ENCODE peak calls at places on chromosomes 11 and 22, in eight cellular contexts. P is lower lobe of right lung, B is amygdala, H is GF-D8, A is lower leg skin, K is HCT116, N is kidney tubule cell, W is iris pigment epithelial cell. M is an unnamed sample.

GRCh38 chr11:128361451-128362020 is 225.8 kb downstream of the ETS1 start:
- DNase-seq in P (no peak), B (no peak), H (no peak), A (no peak), K (no peak), N (peak), W (peak), M (no peak)

GRCh38 chr11:27471588-27472397 is 797 bp downstream of the LGR4 start:
- DNase-seq in P (peak), B (peak), H (peak), A (peak), K (no peak), N (peak), W (no peak), M (peak)

GRCh38 chr11:7999795-8000194 is 12.7 kb downstream of the EIF3F start:
- DNase-seq in P (no peak), B (no peak), H (no peak), A (no peak), K (no peak), N (no peak), W (no peak), M (no peak)

GRCh38 chr11:1337647-1338007 is 28.2 kb upstream of the TOLLIP start:
- DNase-seq in P (no peak), B (no peak), H (no peak), A (no peak), K (no peak), N (no peak), W (no peak), M (no peak)

GRCh38 chr11:12798609-12799011 is 124.4 kb downstream of the TEAD1 start:
- DNase-seq in P (no peak), B (no peak), H (no peak), A (no peak), K (no peak), N (no peak), W (no peak), M (no peak)

GRCh38 chr11:129997513-129997912 is 5.1 kb downstream of the PRDM10 start:
- DNase-seq in P (no peak), B (no peak), H (no peak), A (no peak), K (no peak), N (no peak), W (no peak), M (no peak)

GRCh38 chr22:46914916-46915894 is 152.8 kb downstream of the TBC1D22A start:
- DNase-seq in P (no peak), B (no peak), H (no peak), A (no peak), K (no peak), N (no peak), W (no peak), M (no peak)

GRCh38 chr11:28981331-28981865 is 873.2 kb downstream of the METTL15 start:
- DNase-seq in P (no peak), B (no peak), H (no peak), A (no peak), K (no peak), N (no peak), W (peak), M (no peak)

GRCh38 chr22:22720201-22720723 is 75.8 kb downstream of the GGTLC2 start:
- DNase-seq in P (no peak), B (no peak), H (peak), A (no peak), K (peak), N (peak), W (peak), M (peak)

GRCh38 chr11:66420671-66421476 is at the start of gene NPAS4:
- DNase-seq in P (no peak), B (peak), H (no peak), A (no peak), K (no peak), N (no peak), W (no peak), M (no peak)

GRCh38 chr11:21110378-21110777 is 441.0 kb downstream of the NELL1 start:
- DNase-seq in P (no peak), B (no peak), H (no peak), A (no peak), K (no peak), N (no peak), W (no peak), M (no peak)

GRCh38 chr22:42595434-42595833 is 19.2 kb downstream of the POLDIP3 start:
- DNase-seq in P (no peak), B (no peak), H (no peak), A (no peak), K (no peak), N (no peak), W (no peak), M (no peak)

GRCh38 chr11:2355000-2355644 is 22.0 kb upstream of the CD81 start:
- DNase-seq in P (no peak), B (no peak), H (no peak), A (no peak), K (no peak), N (no peak), W (peak), M (no peak)

GRCh38 chr22:40463727-40464126 is 93.3 kb downstream of the SGSM3 start:
- DNase-seq in P (no peak), B (no peak), H (no peak), A (no peak), K (no peak), N (peak), W (no peak), M (peak)

GRCh38 chr11:66157182-66157864 is 87.3 kb downstream of the PACS1 start:
- DNase-seq in P (no peak), B (no peak), H (no peak), A (no peak), K (no peak), N (peak), W (peak), M (no peak)

GRCh38 chr22:39353346-39353745 is 3.6 kb downstream of the SYNGR1 start:
- DNase-seq in P (no peak), B (no peak), H (no peak), A (no peak), K (no peak), N (no peak), W (peak), M (no peak)

GRCh38 chr11:125457814-125458343 is 38.2 kb downstream of the FEZ1 start:
- DNase-seq in P (no peak), B (peak), H (no peak), A (peak), K (no peak), N (peak), W (peak), M (no peak)

GRCh38 chr11:74002832-74003231 is 6.1 kb downstream of the UCP3 start:
- DNase-seq in P (no peak), B (no peak), H (no peak), A (no peak), K (no peak), N (no peak), W (no peak), M (no peak)

GRCh38 chr11:76147106-76147735 is 59.1 kb downstream of the WNT11 start:
- DNase-seq in P (no peak), B (no peak), H (no peak), A (no peak), K (no peak), N (no peak), W (no peak), M (no peak)

GRCh38 chr11:1204381-1205101 is 18.3 kb upstream of the MUC5B start:
- DNase-seq in P (peak), B (no peak), H (no peak), A (no peak), K (no peak), N (no peak), W (no peak), M (no peak)

GRCh38 chr11:132444891-132445290 is 1074.5 kb downstream of the NTM start:
- DNase-seq in P (no peak), B (peak), H (no peak), A (no peak), K (no peak), N (no peak), W (no peak), M (no peak)

GRCh38 chr11:10654211-10655150 is 39.1 kb downstream of the IRAG1 start:
- DNase-seq in P (no peak), B (no peak), H (peak), A (no peak), K (peak), N (peak), W (peak), M (no peak)

GRCh38 chr22:17547995-17548755 is 15.1 kb upstream of the SLC25A18 start:
- DNase-seq in P (no peak), B (no peak), H (no peak), A (no peak), K (no peak), N (no peak), W (no peak), M (no peak)

GRCh38 chr22:19879248-19879575 is 24.5 kb upstream of the GNB1L start:
- DNase-seq in P (peak), B (no peak), H (no peak), A (no peak), K (no peak), N (no peak), W (no peak), M (no peak)

GRCh38 chr22:47188337-47189055 is 426.0 kb downstream of the TBC1D22A start:
- DNase-seq in P (peak), B (no peak), H (no peak), A (no peak), K (no peak), N (peak), W (no peak), M (no peak)

GRCh38 chr11:33444835-33445594 is 187.8 kb downstream of the HIPK3 start:
- DNase-seq in P (no peak), B (no peak), H (no peak), A (no peak), K (no peak), N (no peak), W (peak), M (no peak)

GRCh38 chr11:64251986-64252837 is 882 bp downstream of the PLCB3 start:
- DNase-seq in P (peak), B (no peak), H (no peak), A (no peak), K (no peak), N (peak), W (peak), M (no peak)

GRCh38 chr11:115385211-115385610 is 119.0 kb downstream of the CADM1 start:
- DNase-seq in P (no peak), B (no peak), H (no peak), A (no peak), K (no peak), N (no peak), W (no peak), M (no peak)

M was measured in stimulated activated naive CD4-positive, alpha-beta T cell treated with Interleukin-2 at 50 U/mL for 16 hours.